ENCODE peak calls at places on chromosomes 6 and 20, in four cellular contexts. I is HepG2, O is GM12878, M is K562. R is an unnamed sample.

GRCh38 chr6:35177586-35177985 is 36.2 kb upstream of the SCUBE3 start:
- DNase-seq in I (no peak), O (no peak), M (no peak), R (no peak)

GRCh38 chr6:170158296-170159039 is 132.4 kb downstream of the DLL1 start:
- DNase-seq in I (no peak), O (no peak), M (no peak), R (no peak)

GRCh38 chr6:71194730-71195129 is 93.9 kb upstream of the OGFRL1 start:
- DNase-seq in I (no peak), O (no peak), M (no peak), R (no peak)

GRCh38 chr6:118589186-118589585 is 41.1 kb downstream of the PLN start:
- DNase-seq in I (no peak), O (no peak), M (no peak), R (no peak)

GRCh38 chr20:10629946-10630345 is 43.9 kb downstream of the JAG1 start:
- DNase-seq in I (no peak), O (no peak), M (no peak), R (no peak)

GRCh38 chr20:56371977-56372376 is 13.2 kb downstream of the FAM210B start:
- DNase-seq in I (no peak), O (no peak), M (no peak), R (no peak)

GRCh38 chr20:59831024-59831900 is 102.2 kb downstream of the SYCP2 start:
- DNase-seq in I (no peak), O (peak), M (no peak), R (no peak)

GRCh38 chr6:56649782-56650181 is 7.1 kb upstream of the DST start:
- DNase-seq in I (no peak), O (no peak), M (no peak), R (no peak)

GRCh38 chr20:48189177-48189576 is 403.9 kb upstream of the SULF2 start:
- DNase-seq in I (peak), O (peak), M (no peak), R (no peak)

GRCh38 chr6:127879685-127880084 is 21.2 kb downstream of the THEMIS start:
- DNase-seq in I (no peak), O (no peak), M (no peak), R (peak)

GRCh38 chr6:167644404-167645132 is 182.1 kb upstream of the AFDN start:
- DNase-seq in I (no peak), O (no peak), M (no peak), R (no peak)

GRCh38 chr20:14069796-14070195 is 74.5 kb downstream of the MACROD2 start:
- DNase-seq in I (no peak), O (no peak), M (no peak), R (no peak)

GRCh38 chr6:41209547-41209951 is 8.6 kb upstream of the TREML2 start:
- DNase-seq in I (no peak), O (no peak), M (no peak), R (no peak)

GRCh38 chr20:10313215-10313614 is 94.6 kb downstream of the SNAP25 start:
- DNase-seq in I (no peak), O (no peak), M (no peak), R (no peak)

GRCh38 chr6:86456786-86457185 is 480.5 kb upstream of the HTR1E start:
- DNase-seq in I (no peak), O (no peak), M (no peak), R (no peak)

GRCh38 chr20:41364967-41365765 is 1.5 kb downstream of the EMILIN3 start:
- DNase-seq in I (no peak), O (no peak), M (no peak), R (no peak)

GRCh38 chr6:168877821-168878282 is 375.8 kb downstream of the THBS2 start:
- DNase-seq in I (no peak), O (no peak), M (no peak), R (no peak)
- TF ChIP-seq FOXM1 in I (no peak), O (no peak), M (no peak), R (no peak)

DNA sequence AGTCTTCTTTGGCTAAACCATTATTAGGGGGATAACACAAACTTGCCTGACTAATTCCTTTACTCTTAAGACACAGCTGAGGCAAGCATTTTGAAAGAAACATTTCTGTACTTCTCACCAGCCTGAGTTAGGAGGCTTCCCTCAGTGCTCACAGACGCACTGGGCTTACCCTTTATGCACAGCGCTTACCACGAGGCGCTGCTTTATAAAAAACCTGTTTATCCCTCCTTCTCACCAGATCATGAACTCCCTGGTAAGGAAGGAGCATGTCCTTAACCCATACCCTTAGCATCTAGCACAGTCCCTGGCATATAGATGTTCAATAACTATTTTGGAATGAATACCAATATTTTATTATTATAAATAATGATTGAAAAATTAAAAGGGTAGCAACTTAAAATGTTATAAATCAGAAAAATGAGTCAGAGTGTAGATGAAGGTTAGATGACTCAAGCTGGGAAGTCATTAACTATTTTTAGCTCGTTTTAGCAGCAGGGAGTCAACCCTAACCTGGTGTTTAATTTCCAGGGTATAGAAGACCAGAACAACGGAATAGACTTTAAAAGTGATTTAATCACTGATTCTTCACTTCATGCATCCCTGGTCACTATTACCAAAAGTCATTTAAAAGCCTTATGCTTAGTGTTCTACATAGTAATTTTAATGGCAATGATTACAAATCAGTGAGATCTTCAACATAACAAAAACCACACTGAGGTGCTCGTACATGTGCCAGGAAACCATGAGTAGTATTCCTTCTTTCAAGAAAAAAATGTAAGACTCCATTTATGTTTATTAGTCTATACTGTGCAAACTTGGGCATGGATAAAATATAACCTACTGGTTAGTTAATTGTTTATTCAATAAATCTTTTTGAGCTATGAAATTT is 4.1 kb upstream of the TPD52L1 start:
- DNase-seq in I (no peak), O (no peak), M (no peak), R (peak)
- TF ChIP-seq BHLHE40 in I (no peak), O (no peak), M (no peak), R (no peak)

GRCh38 chr6:18978330-18979128 is 591.4 kb downstream of the RNF144B start:
- DNase-seq in I (peak), O (no peak), M (no peak), R (no peak)
- TF ChIP-seq FOXM1 in I (no peak), O (no peak), M (no peak), R (no peak)

DNA sequence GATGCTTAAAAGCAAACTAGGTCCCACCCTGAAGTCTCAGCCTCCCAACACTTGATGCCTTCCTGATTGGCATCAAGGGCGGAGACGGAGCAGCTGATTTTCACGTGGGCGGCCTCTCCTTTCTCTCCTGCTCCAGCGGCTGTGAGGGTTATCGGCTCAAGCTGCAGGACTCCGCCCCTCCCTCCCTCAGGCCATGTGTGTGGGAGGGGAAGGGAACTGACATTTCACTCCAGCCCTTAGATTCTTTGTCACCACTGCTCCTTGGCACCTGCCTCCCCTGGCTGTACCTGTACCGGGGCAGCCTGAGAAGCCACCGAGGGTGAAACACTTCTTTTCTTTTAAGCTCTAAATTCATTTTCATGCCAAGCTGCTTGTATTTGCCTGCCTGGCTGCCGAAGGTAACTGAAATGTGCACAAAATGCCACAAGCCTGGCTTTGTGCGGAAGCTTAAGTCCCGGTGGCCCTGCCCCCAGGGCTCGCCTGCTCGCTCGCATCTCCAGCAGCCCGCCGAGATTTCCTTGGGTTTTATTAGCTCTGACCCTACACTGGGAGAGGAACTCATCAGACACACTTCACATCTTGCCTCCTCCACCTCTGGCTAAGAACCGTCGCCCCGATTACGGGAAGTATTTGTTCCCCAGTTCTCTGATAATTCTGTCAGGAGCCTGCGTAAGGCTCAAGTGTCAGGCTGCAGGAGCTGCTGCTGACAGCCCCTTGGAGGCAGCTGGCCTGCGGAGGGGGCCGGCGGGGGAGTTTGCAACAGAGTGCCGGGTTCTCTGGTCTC is 9.6 kb upstream of the CPNE5 start:
- DNase-seq in I (peak), O (no peak), M (peak), R (no peak)
- TF ChIP-seq BHLHE40 in I (no peak), O (no peak), M (peak), R (no peak)

GRCh38 chr6:77322604-77323003 is 140.7 kb downstream of the HTR1B start:
- DNase-seq in I (no peak), O (no peak), M (no peak), R (no peak)
- TF ChIP-seq FOXM1 in I (no peak), O (no peak), M (no peak), R (no peak)